ENCODE peak calls at places on chromosomes 11 and 22, in five cellular contexts. H is H1, N is GM12878, W is HepG2, S is NT2/D1. F is an unnamed sample.
A peak's percentile ranks its signal among the peaks of the same experiment; 100 is the strongest.

GRCh38 chr11:76724162-76724768 is 53.7 kb upstream of the LRRC32 start:
- DNase-seq in H (peak; percentile 78), N (no peak), S (no peak), W (no peak), F (no peak)

GRCh38 chr11:91946397-91947090 is 278.1 kb upstream of the FAT3 start:
- DNase-seq in W (no peak), H (no peak), S (no peak), N (no peak), F (no peak)

GRCh38 chr11:74577624-74578396 is 14.6 kb upstream of the POLD3 start:
- DNase-seq in N (no peak), S (no peak), H (no peak), W (no peak), F (no peak)

GRCh38 chr11:2480874-2481220 is 36.0 kb downstream of the KCNQ1 start:
- DNase-seq in W (no peak), N (no peak), S (no peak), H (no peak), F (no peak)

GRCh38 chr22:30308518-30309230 is 18.1 kb downstream of the TBC1D10A start:
- DNase-seq in S (no peak), H (no peak), N (peak; percentile 65), W (no peak), F (no peak)

GRCh38 chr11:65305501-65306268 is 9.0 kb upstream of the CDC42EP2 start:
- DNase-seq in N (no peak), W (peak; percentile 93), S (no peak), H (no peak), F (no peak)

GRCh38 chr22:50192056-50192824 is 6.5 kb downstream of the TRABD start:
- DNase-seq in S (no peak), N (no peak), W (no peak), H (no peak), F (no peak)

GRCh38 chr11:117570701-117571100 is 226.3 kb downstream of the DSCAML1 start:
- DNase-seq in S (no peak), N (no peak), W (no peak), H (no peak), F (no peak)

GRCh38 chr22:35400335-35400680 is 368 bp downstream of the MCM5 start:
- DNase-seq in S (no peak), H (no peak), W (no peak), N (no peak), F (peak; percentile 42)

GRCh38 chr22:19788661-19789225 is 28.2 kb downstream of the TBX1 start:
- DNase-seq in N (no peak), S (no peak), H (no peak), W (no peak), F (no peak)

GRCh38 chr11:35082322-35083180 is 56.4 kb upstream of the CD44 start:
- DNase-seq in H (peak; percentile 48), N (peak; percentile 83), W (no peak), S (peak; percentile 66), F (peak; percentile 27)

GRCh38 chr11:121112498-121113455 is 11.7 kb downstream of the TECTA start:
- DNase-seq in H (peak; percentile 56), W (peak; percentile 52), N (no peak), S (peak; percentile 58), F (peak; percentile 76)

GRCh38 chr11:134783219-134783618 is 371.2 kb upstream of the B3GAT1 start:
- DNase-seq in N (no peak), S (no peak), W (no peak), H (no peak), F (no peak)

GRCh38 chr11:118646393-118646792 is 33.1 kb downstream of the TREH start:
- DNase-seq in S (no peak), H (no peak), N (no peak), W (no peak), F (no peak)

GRCh38 chr22:44212936-44213335 is 32.2 kb downstream of the PARVG start:
- DNase-seq in S (no peak), H (no peak), W (no peak), N (no peak), F (no peak)

GRCh38 chr22:19865141-19865829 is 10.6 kb upstream of the GNB1L start:
- DNase-seq in N (no peak), W (no peak), H (no peak), S (no peak), F (no peak)

GRCh38 chr11:69841859-69842698 is 22.9 kb upstream of the FGF3 start:
- DNase-seq in S (no peak), W (no peak), H (peak; percentile 63), N (no peak), F (peak; percentile 51)

GRCh38 chr22:32752326-32752725 is 49.2 kb upstream of the TIMP3 start:
- DNase-seq in S (no peak), H (no peak), N (no peak), W (no peak), F (no peak)

GRCh38 chr11:118200901-118201680 is 23.7 kb downstream of the JAML start:
- DNase-seq in H (no peak), N (no peak), W (no peak), S (no peak), F (no peak)

GRCh38 chr11:60175860-60176275 is 7.0 kb downstream of the MS4A6A start:
- DNase-seq in H (no peak), S (no peak), N (peak; percentile 80), W (no peak), F (no peak)

GRCh38 chr11:574632-575323 is 1.5 kb upstream of the PHRF1 start:
- DNase-seq in W (no peak), H (no peak), S (no peak), N (no peak), F (no peak)

GRCh38 chr22:36384766-36385400 is 2.9 kb downstream of the MYH9 start:
- DNase-seq in S (no peak), N (no peak), W (no peak), H (no peak), F (no peak)

GRCh38 chr11:76266269-76266668 is 60.0 kb upstream of the WNT11 start:
- DNase-seq in W (no peak), N (no peak), S (no peak), H (no peak), F (no peak)

GRCh38 chr22:48452766-48453165 is 1374.9 kb downstream of the BRD1 start:
- DNase-seq in S (no peak), H (no peak), N (no peak), W (no peak), F (no peak)

GRCh38 chr11:36131719-36132349 is 157.4 kb downstream of the COMMD9 start:
- DNase-seq in H (peak; percentile 66), S (peak; percentile 54), N (no peak), W (peak; percentile 20), F (peak; percentile 43)

GRCh38 chr11:20881328-20882079 is 212.1 kb downstream of the NELL1 start:
- DNase-seq in N (no peak), H (no peak), S (peak; percentile 6), W (no peak), F (no peak)

GRCh38 chr11:102144357-102145342 is 34.4 kb downstream of the YAP1 start:
- DNase-seq in N (no peak), W (peak; percentile 60), H (no peak), S (no peak), F (no peak)

GRCh38 chr11:78564889-78565467 is 9.7 kb downstream of the NARS2 start:
- DNase-seq in N (no peak), S (no peak), W (no peak), H (no peak), F (no peak)

GRCh38 chr22:45867118-45867905 is 109.7 kb downstream of the WNT7B start:
- DNase-seq in W (no peak), H (peak; percentile 61), S (no peak), N (no peak), F (no peak)

GRCh38 chr11:70646272-70647049 is 248.1 kb downstream of the CTTN start:
- DNase-seq in H (no peak), S (no peak), W (no peak), N (no peak), F (no peak)

GRCh38 chr11:116504541-116505149 is 268.1 kb downstream of the BUD13 start:
- DNase-seq in W (no peak), N (no peak), H (peak; percentile 41), S (no peak), F (no peak)

GRCh38 chr11:110217478-110217877 is 78.9 kb downstream of the RDX start:
- DNase-seq in S (no peak), W (no peak), H (no peak), N (no peak), F (no peak)

GRCh38 chr11:133784359-133784758 is 61.0 kb downstream of the SPATA19 start:
- DNase-seq in N (no peak), H (no peak), S (no peak), W (no peak), F (no peak)

GRCh38 chr22:38348751-38349496 is 31.7 kb upstream of the CSNK1E start:
- DNase-seq in N (no peak), W (no peak), S (no peak), H (peak; percentile 59), F (no peak)

GRCh38 chr11:9060700-9061111 is 30.7 kb downstream of the SCUBE2 start:
- DNase-seq in S (no peak), H (no peak), W (peak; percentile 23), N (peak; percentile 97), F (peak; percentile 25)

GRCh38 chr11:23288001-23288783 is 427.9 kb upstream of the CCDC179 start:
- DNase-seq in N (no peak), W (no peak), H (no peak), S (no peak), F (no peak)

GRCh38 chr22:46737976-46738641 is at the start of gene CERK:
- DNase-seq in S (no peak), W (peak; percentile 36), N (no peak), H (peak; percentile 74), F (peak; percentile 77)

GRCh38 chr11:64007629-64008282 is 21.5 kb downstream of the OTUB1 start:
- DNase-seq in N (no peak), S (peak; percentile 55), H (peak; percentile 73), W (peak; percentile 89), F (peak; percentile 49)
- TF ChIP-seq SUZ12 in N (no peak), S (no peak), H (no peak), W (no peak), F (no peak)

GRCh38 chr11:26285593-26285992 is 46.3 kb upstream of the ANO3 start:
- DNase-seq in H (no peak), W (no peak), N (no peak), S (no peak), F (no peak)
- TF ChIP-seq SUZ12 in H (no peak), W (no peak), N (no peak), S (no peak), F (no peak)

GRCh38 chr11:126410649-126411048 is 55.2 kb downstream of the ST3GAL4 start:
- DNase-seq in H (no peak), W (no peak), N (no peak), S (no peak), F (no peak)
- TF ChIP-seq SUZ12 in H (no peak), W (no peak), N (no peak), S (no peak), F (no peak)

DNA sequence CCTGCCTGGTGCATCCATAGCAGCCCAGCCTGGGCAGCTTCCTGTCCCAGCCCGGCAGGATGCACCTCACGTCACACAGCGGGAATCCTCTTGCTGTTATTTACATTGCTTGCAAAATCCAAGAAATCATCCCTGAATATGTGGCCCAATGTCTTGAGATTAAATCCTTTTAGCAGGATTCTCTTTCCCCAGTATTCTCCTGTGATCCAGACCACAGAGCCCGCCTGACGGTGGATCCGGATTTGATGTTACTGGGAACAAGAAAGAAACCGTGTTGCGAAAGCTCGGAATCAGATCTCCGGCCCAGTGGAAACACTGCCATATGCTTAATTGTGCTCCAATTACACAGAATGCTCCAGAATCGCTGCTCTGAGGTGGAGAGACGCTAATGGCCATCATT is 37.7 kb upstream of the MN1 start:
- DNase-seq in S (no peak), N (no peak), W (no peak), H (no peak), F (no peak)
- TF ChIP-seq SUZ12 in S (no peak), N (no peak), W (no peak), H (no peak), F (no peak)